ENCODE peak calls at places on chromosomes 3 and 15, in five cellular contexts. R, K, Z, I and T are unnamed samples.

GRCh38 chr15:40285151-40285898 is 2.5 kb upstream of the ANKRD63 start:
- DNase-seq in R (peak; percentile 52), K (no peak), Z (no peak), I (no peak), T (no peak)

GRCh38 chr15:82105458-82106205 is 59.8 kb upstream of the MEX3B start:
- DNase-seq in R (peak; percentile 34), K (no peak), Z (no peak), I (no peak), T (no peak)

GRCh38 chr3:190193210-190193609 is 72.5 kb upstream of the P3H2 start:
- DNase-seq in R (no peak), K (no peak), Z (no peak), I (no peak), T (no peak)

GRCh38 chr3:131555456-131555855 is 52.7 kb upstream of the MRPL3 start:
- DNase-seq in R (no peak), K (no peak), Z (no peak), I (no peak), T (no peak)

GRCh38 chr15:93030430-93031102 is 58.4 kb downstream of the RGMA start:
- DNase-seq in R (peak; percentile 60), K (no peak), Z (peak; percentile 78), I (peak; percentile 83), T (no peak)

GRCh38 chr3:160927620-160928019 is 171.6 kb downstream of the PPM1L start:
- DNase-seq in R (no peak), K (no peak), Z (peak; percentile 27), I (no peak), T (no peak)

GRCh38 chr15:73838795-73839565 is 34.4 kb upstream of the TBC1D21 start:
- DNase-seq in R (no peak), K (peak; percentile 55), Z (peak; percentile 58), I (no peak), T (no peak)

GRCh38 chr15:70055601-70056051 is 42.1 kb downstream of the TLE3 start:
- DNase-seq in R (no peak), K (no peak), Z (no peak), I (peak; percentile 21), T (no peak)

GRCh38 chr3:24128195-24129005 is 183.3 kb downstream of the NR1D2 start:
- DNase-seq in R (peak; percentile 76), K (no peak), Z (no peak), I (no peak), T (no peak)

GRCh38 chr3:190266915-190267290 is 55.3 kb downstream of the CLDN1 start:
- DNase-seq in R (peak; percentile 19), K (no peak), Z (no peak), I (no peak), T (no peak)

GRCh38 chr3:105866656-105867653 is 1.9 kb downstream of the CBLB start:
- DNase-seq in R (peak; percentile 56), K (no peak), Z (no peak), I (peak; percentile 39), T (peak; percentile 57)

GRCh38 chr15:40282144-40282869 is 557 bp downstream of the ANKRD63 start:
- DNase-seq in R (peak; percentile 20), K (peak; percentile 74), Z (peak; percentile 92), I (peak; percentile 79), T (no peak)

GRCh38 chr3:25820372-25820771 is 30.5 kb downstream of the OXSM start:
- DNase-seq in R (peak; percentile 85), K (no peak), Z (no peak), I (no peak), T (no peak)

GRCh38 chr3:105166893-105167292 is 199.8 kb upstream of the ALCAM start:
- DNase-seq in R (peak; percentile 13), K (no peak), Z (no peak), I (no peak), T (no peak)

GRCh38 chr15:48059786-48060185 is 61.0 kb upstream of the SLC24A5 start:
- DNase-seq in R (no peak), K (no peak), Z (peak; percentile 1), I (no peak), T (no peak)

GRCh38 chr3:32592696-32593353 is 22.2 kb upstream of the DYNC1LI1 start:
- DNase-seq in R (no peak), K (no peak), Z (peak; percentile 74), I (no peak), T (no peak)

GRCh38 chr3:8443829-8444791 is 57.5 kb upstream of the LMCD1 start:
- DNase-seq in R (peak; percentile 99), K (peak; percentile 90), Z (no peak), I (no peak), T (no peak)

GRCh38 chr15:65986416-65986815 is 117.1 kb downstream of the RAB11A start:
- DNase-seq in R (no peak), K (no peak), Z (no peak), I (no peak), T (no peak)

GRCh38 chr3:29183346-29184087 is 97.4 kb upstream of the RBMS3 start:
- DNase-seq in R (peak; percentile 53), K (no peak), Z (no peak), I (no peak), T (no peak)

GRCh38 chr3:10915395-10915794 is 77.2 kb upstream of the SLC6A1 start:
- DNase-seq in R (no peak), K (no peak), Z (no peak), I (no peak), T (no peak)

GRCh38 chr3:177419904-177420601 is 222.8 kb upstream of the TBL1XR1 start:
- DNase-seq in R (no peak), K (no peak), Z (no peak), I (no peak), T (no peak)

GRCh38 chr15:90539789-90540188 is 10.1 kb downstream of the CRTC3 start:
- DNase-seq in R (no peak), K (no peak), Z (no peak), I (no peak), T (no peak)

GRCh38 chr3:126019683-126020082 is 50.7 kb downstream of the ROPN1B start:
- DNase-seq in R (no peak), K (no peak), Z (no peak), I (no peak), T (no peak)

GRCh38 chr15:66621491-66622467 is 56.0 kb upstream of the LCTL start:
- DNase-seq in R (no peak), K (no peak), Z (peak; percentile 85), I (peak; percentile 82), T (no peak)

GRCh38 chr15:74845581-74845980 is 2.6 kb upstream of the ULK3 start:
- DNase-seq in R (no peak), K (no peak), Z (no peak), I (no peak), T (no peak)

GRCh38 chr3:178205750-178206149 is 330.5 kb upstream of the KCNMB2 start:
- DNase-seq in R (no peak), K (no peak), Z (no peak), I (no peak), T (no peak)

GRCh38 chr3:2657971-2658370 is 452.2 kb downstream of the IL5RA start:
- DNase-seq in R (peak; percentile 26), K (no peak), Z (peak; percentile 8), I (no peak), T (no peak)

GRCh38 chr15:94524565-94524964 is 293.2 kb downstream of the MCTP2 start:
- DNase-seq in R (no peak), K (peak; percentile 57), Z (no peak), I (no peak), T (no peak)

GRCh38 chr15:94522125-94522524 is 290.8 kb downstream of the MCTP2 start:
- DNase-seq in R (no peak), K (no peak), Z (no peak), I (no peak), T (no peak)

GRCh38 chr15:94523873-94524272 is 292.5 kb downstream of the MCTP2 start:
- DNase-seq in R (peak; percentile 3), K (peak; percentile 27), Z (no peak), I (no peak), T (no peak)

GRCh38 chr15:94526071-94526689 is 294.8 kb downstream of the MCTP2 start:
- DNase-seq in R (peak; percentile 3), K (no peak), Z (no peak), I (no peak), T (no peak)
- TF ChIP-seq CTCF in R (peak; percentile 49), K (no peak), Z (no peak), I (no peak), T (peak; percentile 62)

GRCh38 chr15:31360158-31360561 is 33.5 kb downstream of the KLF13 start:
- DNase-seq in R (no peak), K (no peak), Z (no peak), I (no peak), T (no peak)
- H3K4me3 ChIP-seq in R (no peak overlapping the region), K (no peak overlapping the region), Z (no peak overlapping the region), I (no peak overlapping the region), T (peak overlapping the region; percentile 36)

GRCh38 chr3:66666362-66666761 is 165.5 kb upstream of the LRIG1 start:
- DNase-seq in R (no peak), K (no peak), Z (no peak), I (no peak), T (no peak)

GRCh38 chr3:66667284-66667683 is 166.5 kb upstream of the LRIG1 start:
- DNase-seq in R (no peak), K (no peak), Z (no peak), I (no peak), T (no peak)

GRCh38 chr3:66661628-66662027 is 160.8 kb upstream of the LRIG1 start:
- DNase-seq in R (no peak), K (no peak), Z (no peak), I (no peak), T (no peak)

GRCh38 chr3:66662894-66663293 is 162.1 kb upstream of the LRIG1 start:
- DNase-seq in R (no peak), K (no peak), Z (no peak), I (no peak), T (no peak)

DNA sequence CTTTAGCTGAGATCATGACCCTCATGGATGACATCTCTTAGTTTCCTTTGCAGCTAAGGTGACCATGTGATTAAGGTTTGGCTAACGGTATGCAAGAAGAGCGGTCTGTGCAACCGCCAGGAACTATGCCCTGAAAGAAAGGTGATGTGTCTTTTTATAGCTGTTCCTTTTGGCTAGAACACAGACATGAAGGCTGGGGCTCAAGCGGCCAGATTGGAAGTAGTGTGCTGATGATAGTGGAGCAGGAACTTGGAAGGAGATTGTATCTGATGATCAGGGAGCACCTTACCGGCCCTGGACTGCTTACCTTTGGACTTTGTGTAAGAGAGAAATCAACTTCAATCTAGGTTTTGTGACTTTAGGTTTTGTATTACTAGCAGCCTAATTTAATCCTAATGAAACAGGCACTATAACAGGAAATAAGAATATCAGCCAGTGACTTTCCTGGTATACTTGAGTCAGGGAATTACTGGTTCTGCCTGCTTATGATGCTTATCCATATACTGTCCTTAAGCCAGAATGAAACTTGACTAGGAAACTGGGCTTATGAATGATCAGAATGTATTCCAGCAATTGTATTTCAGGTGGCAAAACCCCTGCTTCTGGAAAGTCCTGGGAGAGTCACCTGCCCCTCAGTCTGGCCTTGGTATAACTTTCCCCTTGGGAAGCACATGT is 164.3 kb upstream of the LRIG1 start:
- DNase-seq in R (no peak), K (no peak), Z (no peak), I (no peak), T (no peak)
- TF ChIP-seq CTCF in R (no peak), K (no peak), Z (no peak), I (no peak), T (no peak)

DNA sequence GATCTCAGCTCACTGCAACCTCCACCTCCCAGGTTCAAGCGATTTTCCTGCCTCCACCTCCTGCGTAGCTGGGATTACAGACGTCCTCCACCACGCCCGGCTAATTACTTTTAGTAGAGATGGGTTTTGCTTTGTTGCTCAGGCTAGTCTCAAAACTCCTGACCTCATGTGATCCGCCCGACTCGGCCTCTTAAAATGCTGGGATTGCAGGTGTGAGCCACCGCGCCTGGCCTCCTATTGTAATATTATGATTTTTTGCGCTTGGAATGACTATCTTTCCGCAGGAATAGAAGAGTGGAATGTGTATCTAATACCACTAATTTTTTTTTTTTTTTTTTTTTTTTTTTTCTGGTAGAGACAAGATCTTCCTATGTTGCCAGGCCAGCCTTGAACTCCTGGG is 1.8 kb downstream of the ARL8B start:
- DNase-seq in R (no peak), K (no peak), Z (no peak), I (no peak), T (no peak)
- H3K4me3 ChIP-seq in R (peak overlapping the region; percentile 99), K (no peak overlapping the region), Z (no peak overlapping the region), I (peak overlapping the region; percentile 99), T (peak overlapping the region; percentile 78)